ENCODE peak calls at places on chromosomes 4 and X, in nine cellular contexts. Z, N, L, R, T, E, Y, A and P are unnamed samples.
A peak's percentile ranks its signal among the peaks of the same experiment; 100 is the strongest.

GRCh38 chr4:121721700-121722099 is 24.9 kb upstream of the ANXA5 start:
- DNase-seq in N (no peak), Z (no peak), E (no peak), T (no peak), Y (no peak), L (no peak), R (no peak), A (no peak), P (no peak)

GRCh38 chr4:6092131-6092530 is 73.9 kb upstream of the C4orf50 start:
- DNase-seq in Z (peak; percentile 57), R (no peak), N (no peak), Y (no peak), A (no peak), T (no peak), L (no peak), E (no peak), P (no peak)

GRCh38 chr4:53436251-53436650 is 58.8 kb downstream of the FIP1L1 start:
- DNase-seq in T (no peak), N (no peak), E (no peak), Z (no peak), Y (no peak), A (no peak), L (no peak), R (no peak), P (no peak)

GRCh38 chr4:5041609-5042234 is 9.6 kb upstream of the STK32B start:
- DNase-seq in Y (no peak), R (no peak), A (no peak), E (no peak), L (no peak), N (no peak), T (no peak), Z (no peak), P (no peak)

GRCh38 chr4:183321079-183321478 is 1.0 kb upstream of the CLDN22 start:
- DNase-seq in R (no peak), N (no peak), Y (no peak), Z (no peak), L (no peak), T (no peak), A (no peak), E (no peak), P (no peak)

GRCh38 chr4:156815717-156816319 is 155.8 kb downstream of the PDGFC start:
- DNase-seq in Y (no peak), N (no peak), Z (no peak), E (no peak), A (no peak), R (no peak), L (no peak), T (no peak), P (no peak)

GRCh38 chr4:102438396-102438795 is 62.8 kb upstream of the NFKB1 start:
- DNase-seq in Z (no peak), E (no peak), R (no peak), Y (no peak), L (no peak), T (no peak), A (no peak), N (no peak), P (no peak)

GRCh38 chrX:104921606-104922205 is 298.8 kb downstream of the TEX13A start:
- DNase-seq in L (no peak), N (no peak), E (no peak), Z (no peak), A (no peak), T (no peak), Y (no peak), R (no peak), P (no peak)

GRCh38 chr4:98604723-98605122 is 53.7 kb downstream of the TSPAN5 start:
- DNase-seq in T (no peak), Z (no peak), L (no peak), R (no peak), A (no peak), E (no peak), N (no peak), Y (no peak), P (no peak)

GRCh38 chr4:2862528-2862927 is 18.9 kb downstream of the ADD1 start:
- DNase-seq in L (no peak), Z (no peak), T (no peak), R (no peak), A (no peak), N (no peak), E (no peak), Y (peak; percentile 44), P (no peak)

GRCh38 chr4:12861422-12861821 is 622.7 kb downstream of the RAB28 start:
- DNase-seq in A (no peak), E (no peak), N (no peak), R (no peak), T (no peak), Z (no peak), L (no peak), Y (no peak), P (peak; percentile 12)

GRCh38 chrX:72268601-72269365 is 8.3 kb downstream of the RPS4X start:
- DNase-seq in R (no peak), E (no peak), A (no peak), Y (no peak), T (no peak), N (no peak), L (no peak), Z (no peak), P (no peak)

GRCh38 chr4:29708473-29708872 is 1011.7 kb upstream of the PCDH7 start:
- DNase-seq in T (no peak), E (no peak), N (no peak), A (no peak), L (no peak), R (no peak), Z (no peak), Y (no peak), P (no peak)

GRCh38 chrX:47563801-47564315 is 2.9 kb downstream of the ARAF start:
- DNase-seq in L (no peak), Z (no peak), A (no peak), Y (no peak), R (no peak), N (no peak), T (no peak), E (no peak), P (no peak)

DNA sequence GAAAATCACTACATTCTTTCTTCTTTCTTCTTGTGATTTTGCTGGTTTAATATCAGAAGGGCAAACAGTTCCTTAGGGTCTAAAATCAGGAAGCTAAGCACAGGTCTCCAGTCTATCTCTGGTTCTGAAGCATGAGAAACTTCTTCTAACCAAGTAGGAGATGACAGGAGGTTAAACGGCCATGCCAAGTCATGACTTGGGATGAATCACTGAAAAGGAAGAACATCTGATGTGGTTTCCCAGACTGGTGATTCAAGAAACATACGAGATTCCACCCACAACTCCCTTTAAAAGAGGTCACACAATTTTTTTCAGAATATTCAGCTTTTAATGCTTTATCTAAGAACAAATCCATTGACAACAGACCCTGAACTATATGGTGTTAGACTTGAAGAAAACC is 684.0 kb upstream of the PRKX start:
- DNase-seq in T (no peak), L (no peak), R (no peak), Y (no peak), E (no peak), A (no peak), N (no peak), Z (no peak), P (no peak)
- TF ChIP-seq POLR2A in T (no peak), L (no peak), R (no peak), Y (no peak), E (no peak), A (no peak), N (no peak), Z (no peak), P (no peak)

DNA sequence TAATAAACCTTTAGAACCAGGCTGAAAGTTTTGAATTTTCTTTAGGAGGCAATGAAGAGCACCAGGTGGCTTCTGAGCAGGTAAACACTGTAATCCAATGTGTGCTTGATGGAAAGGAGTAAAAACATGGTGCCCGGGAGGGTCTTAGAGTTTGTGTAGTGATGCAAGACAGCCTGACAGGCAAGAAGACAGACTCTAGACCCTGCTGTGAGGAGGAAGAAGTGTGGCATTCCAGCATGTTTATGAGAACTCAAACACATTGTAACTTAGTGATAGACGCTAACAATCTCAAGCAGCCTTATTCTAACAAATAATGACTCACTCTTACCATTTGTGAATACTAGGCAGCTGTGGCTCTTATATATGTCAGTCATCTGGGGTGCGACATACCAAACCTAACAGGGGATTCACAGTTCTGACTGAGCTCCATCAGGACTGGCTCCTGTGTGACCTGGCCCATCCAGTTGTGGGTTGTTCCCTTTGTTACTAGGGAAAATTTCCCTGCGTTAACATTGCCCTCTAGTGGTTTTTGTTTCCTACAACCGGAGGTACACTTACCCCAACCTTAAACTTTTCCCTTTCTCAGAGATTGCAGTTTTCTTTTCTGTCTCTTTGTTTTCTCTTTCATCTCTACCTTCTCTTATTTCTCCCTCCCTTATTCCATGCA is 53.8 kb downstream of the VSIG4 start:
- DNase-seq in R (peak; percentile 12), L (no peak), T (no peak), Y (no peak), Z (peak; percentile 9), A (peak; percentile 12), E (no peak), N (no peak), P (peak; percentile 20)
- TF ChIP-seq CTCF in R (peak; percentile 43), L (peak; percentile 30), T (peak; percentile 60), Y (no peak), Z (no peak), A (peak; percentile 41), E (peak; percentile 62), N (peak; percentile 37), P (peak; percentile 33)

DNA sequence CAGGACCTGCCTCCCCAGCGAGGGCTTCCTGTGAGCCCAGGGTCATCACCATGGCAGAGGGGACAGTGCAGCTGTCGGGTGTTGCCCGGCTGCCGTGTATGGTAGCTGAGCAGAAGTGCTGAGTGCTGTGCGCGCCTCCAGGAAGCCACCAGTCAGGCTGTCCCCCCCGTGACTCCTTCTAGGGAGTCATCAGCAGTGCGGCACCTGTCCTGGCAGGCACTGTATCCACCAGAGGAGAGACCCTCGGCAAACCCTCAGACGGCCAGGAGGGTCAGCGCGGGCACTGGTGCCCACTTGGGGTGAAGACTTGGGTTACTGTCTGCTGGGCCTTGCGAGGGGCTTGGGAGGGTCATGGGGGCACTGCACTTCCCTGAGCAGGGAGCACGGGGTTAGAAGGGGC is 8.4 kb downstream of the UVSSA start:
- DNase-seq in L (no peak), T (no peak), E (no peak), R (no peak), Z (no peak), N (no peak), A (no peak), Y (no peak), P (no peak)
- TF ChIP-seq POLR2A in L (no peak), T (no peak), E (no peak), R (no peak), Z (no peak), N (no peak), A (no peak), Y (no peak), P (no peak)

GRCh38 chrX:19512961-19513360 is 2.3 kb downstream of the MAP3K15 start:
- DNase-seq in E (no peak), T (no peak), L (no peak), Y (no peak), R (no peak), Z (peak; percentile 11), N (no peak), A (no peak), P (no peak)

GRCh38 chrX:19514791-19515614 is at the start of gene MAP3K15:
- DNase-seq in R (peak; percentile 14), Z (peak; percentile 47), Y (no peak), A (no peak), L (no peak), N (no peak), E (no peak), T (no peak), P (no peak)

GRCh38 chrX:19517965-19518364 is 2.7 kb upstream of the MAP3K15 start:
- DNase-seq in Y (no peak), E (no peak), T (no peak), Z (no peak), R (no peak), L (no peak), N (no peak), A (no peak), P (no peak)

GRCh38 chrX:19513383-19513782 is 1.9 kb downstream of the MAP3K15 start:
- DNase-seq in Z (peak; percentile 67), R (no peak), Y (no peak), T (no peak), A (no peak), N (no peak), L (no peak), E (no peak), P (no peak)

GRCh38 chrX:19515615-19516105 is 352 bp upstream of the MAP3K15 start:
- DNase-seq in Z (no peak), E (no peak), T (no peak), Y (no peak), R (no peak), L (no peak), A (no peak), N (no peak), P (no peak)
- TF ChIP-seq CTCF in Z (no peak), E (no peak), T (peak; percentile 21), Y (no peak), R (no peak), L (no peak), A (no peak), N (no peak), P (no peak)